ENCODE peak calls at places on chromosome 3, in four cellular contexts. O, P, V and U are unnamed samples.

GRCh38 chr3:17730318-17730967 is 12.0 kb downstream of the TBC1D5 start:
- DNase-seq in O (peak; percentile 73), P (no peak), V (no peak), U (no peak)

GRCh38 chr3:128168830-128169229 is 15.5 kb downstream of the EEFSEC start:
- DNase-seq in V (no peak), O (no peak), P (no peak), U (no peak)

GRCh38 chr3:153752405-153753027 is 368.7 kb upstream of the ARHGEF26 start:
- DNase-seq in O (peak; percentile 63), V (no peak), P (no peak), U (no peak)

GRCh38 chr3:121431717-121432517 is 113.9 kb downstream of the POLQ start:
- DNase-seq in P (no peak), O (peak; percentile 57), V (no peak), U (no peak)

GRCh38 chr3:112120485-112120836 is 12.6 kb downstream of the GCSAM start:
- DNase-seq in O (no peak), P (no peak), V (no peak), U (no peak)

GRCh38 chr3:192022412-192022811 is 561.4 kb downstream of the PYDC2 start:
- DNase-seq in P (no peak), O (no peak), V (no peak), U (no peak)

GRCh38 chr3:71972031-71972430 is 187.1 kb upstream of the PROK2 start:
- DNase-seq in O (peak; percentile 6), V (no peak), P (peak; percentile 30), U (no peak)

GRCh38 chr3:13338231-13338630 is 81.9 kb downstream of the NUP210 start:
- DNase-seq in P (no peak), V (no peak), O (no peak), U (no peak)

GRCh38 chr3:134357914-134358811 is 16.1 kb downstream of the AMOTL2 start:
- DNase-seq in V (no peak), O (peak; percentile 68), P (peak; percentile 91), U (peak; percentile 51)

GRCh38 chr3:140438736-140439505 is 238.9 kb upstream of the TRIM42 start:
- DNase-seq in P (no peak), V (no peak), O (no peak), U (no peak)

GRCh38 chr3:148089171-148089570 is 608.5 kb upstream of the AGTR1 start:
- DNase-seq in P (no peak), O (no peak), V (no peak), U (no peak)

GRCh38 chr3:153539263-153539662 is 377.2 kb downstream of the RAP2B start:
- DNase-seq in P (no peak), V (no peak), O (no peak), U (no peak)

GRCh38 chr3:134333522-134334181 is 40.6 kb downstream of the AMOTL2 start:
- DNase-seq in V (no peak), O (peak; percentile 1), P (no peak), U (no peak)

GRCh38 chr3:168952551-168952950 is 711.0 kb downstream of the MECOM start:
- DNase-seq in P (no peak), V (no peak), O (no peak), U (no peak)

GRCh38 chr3:22748453-22748852 is 454.7 kb upstream of the UBE2E2 start:
- DNase-seq in V (no peak), O (no peak), P (no peak), U (no peak)

GRCh38 chr3:42115223-42115622 is 24.1 kb downstream of the TRAK1 start:
- DNase-seq in V (no peak), O (no peak), P (peak; percentile 15), U (no peak)

GRCh38 chr3:23405081-23405480 is 202.0 kb downstream of the UBE2E2 start:
- DNase-seq in O (no peak), V (no peak), P (no peak), U (no peak)

GRCh38 chr3:149472393-149472792 is 2.1 kb upstream of the TM4SF4 start:
- DNase-seq in V (no peak), O (no peak), P (no peak), U (no peak)

GRCh38 chr3:151328298-151329036 is 882 bp downstream of the P2RY13 start:
- DNase-seq in O (no peak), V (no peak), P (peak; percentile 22), U (no peak)

GRCh38 chr3:8481380-8481779 is 20.2 kb upstream of the LMCD1 start:
- DNase-seq in P (no peak), V (no peak), O (no peak), U (no peak)

GRCh38 chr3:155233213-155233612 is 60.3 kb downstream of the STRIT1 start:
- DNase-seq in P (peak; percentile 86), O (peak; percentile 54), V (peak; percentile 12), U (peak; percentile 28)

GRCh38 chr3:20080956-20081554 is 40.8 kb downstream of the KAT2B start:
- DNase-seq in O (peak; percentile 54), P (peak; percentile 47), V (no peak), U (peak; percentile 68)

GRCh38 chr3:153840487-153840886 is 280.7 kb upstream of the ARHGEF26 start:
- DNase-seq in P (no peak), V (no peak), O (no peak), U (no peak)

GRCh38 chr3:127065138-127065427 is 82.2 kb downstream of the PLXNA1 start:
- DNase-seq in O (no peak), V (no peak), P (no peak), U (no peak)

GRCh38 chr3:100401674-100402036 is 316 bp downstream of the LNP1 start:
- DNase-seq in O (peak; percentile 44), P (peak; percentile 18), V (peak; percentile 43), U (no peak)

GRCh38 chr3:128748527-128748926 is 22.5 kb downstream of the RAB7A start:
- DNase-seq in O (no peak), P (no peak), V (no peak), U (no peak)

GRCh38 chr3:100108464-100109079 is 5.7 kb downstream of the FILIP1L start:
- DNase-seq in V (no peak), O (no peak), P (no peak), U (no peak)

GRCh38 chr3:12300137-12300536 is 11.3 kb downstream of the PPARG start:
- DNase-seq in P (no peak), O (no peak), V (no peak), U (no peak)

GRCh38 chr3:56869157-56869889 is 67.6 kb upstream of the ARHGEF3 start:
- DNase-seq in O (no peak), V (no peak), P (no peak), U (no peak)

GRCh38 chr3:48188266-48189201 is at the start of gene CDC25A:
- DNase-seq in V (peak; percentile 97), O (peak; percentile 98), P (peak; percentile 97), U (peak; percentile 96)

GRCh38 chr3:99872633-99873254 is 55.1 kb downstream of the CMSS1 start:
- DNase-seq in O (no peak), P (no peak), V (no peak), U (no peak)

GRCh38 chr3:127612966-127613365 is 14.8 kb downstream of the MCM2 start:
- DNase-seq in P (no peak), V (no peak), O (peak; percentile 80), U (no peak)

GRCh38 chr3:153084431-153084830 is 77.6 kb upstream of the RAP2B start:
- DNase-seq in P (no peak), O (no peak), V (no peak), U (no peak)

GRCh38 chr3:78516437-78516836 is 1251.4 kb downstream of the ROBO1 start:
- DNase-seq in P (no peak), V (no peak), O (no peak), U (no peak)

GRCh38 chr3:80000022-80000421 is 232.2 kb upstream of the ROBO1 start:
- DNase-seq in P (no peak), O (no peak), V (no peak), U (no peak)

DNA sequence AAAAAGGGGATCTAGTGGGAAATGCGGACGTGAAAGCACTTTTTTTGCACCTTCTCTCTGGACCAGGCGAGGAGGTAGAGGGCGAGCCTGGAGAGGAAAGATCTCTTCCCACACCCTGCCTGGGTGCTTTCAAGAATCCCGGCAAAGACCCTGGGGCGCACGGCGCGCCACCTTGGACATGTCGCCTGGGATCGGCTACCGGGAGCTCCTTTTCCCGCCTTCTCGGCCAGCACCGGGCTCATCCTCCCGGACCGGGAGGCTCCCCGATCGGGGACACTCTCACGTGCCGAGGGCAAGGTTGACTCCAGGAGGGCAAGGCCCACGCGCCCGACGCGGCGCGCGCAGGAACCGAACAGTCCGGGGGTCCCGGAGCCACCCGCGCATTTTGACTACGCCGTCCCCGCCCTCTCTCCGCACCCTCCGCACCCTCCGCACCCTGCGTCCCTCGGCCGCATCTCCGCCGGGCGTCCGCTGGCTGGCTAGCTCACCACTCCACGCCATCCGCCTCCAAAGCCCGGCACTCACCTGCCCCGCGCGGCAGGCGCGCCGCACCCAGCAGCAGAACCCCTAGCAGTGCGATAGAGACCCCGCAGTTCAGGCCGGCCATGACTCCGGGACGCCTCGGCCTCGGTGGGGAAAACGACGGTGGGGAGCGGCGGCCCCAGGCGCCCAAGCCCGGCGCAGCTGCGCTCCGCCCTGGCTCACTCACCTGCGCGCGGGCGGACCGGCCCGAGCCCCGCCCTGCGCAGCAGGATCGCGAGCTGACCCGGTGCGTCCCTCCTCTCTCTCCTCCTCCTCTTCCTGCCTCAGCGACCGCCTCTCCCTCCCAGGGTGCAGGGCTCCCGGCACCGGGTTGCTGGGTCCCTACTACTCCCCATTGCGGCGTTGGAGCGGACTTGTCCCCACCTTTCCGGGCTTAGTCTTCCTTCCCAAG is at the start of gene CDCP1:
- DNase-seq in V (no peak), O (peak; percentile 81), P (no peak), U (peak; percentile 69)
- H3K27ac ChIP-seq in V (no peak within 1 kb of the TSS), O (peak within 1 kb of the TSS; percentile 68), P (peak within 1 kb of the TSS; percentile 75), U (peak within 1 kb of the TSS; percentile 90)

GRCh38 chr3:119810018-119810435 is 28.1 kb downstream of the NR1I2 start:
- DNase-seq in P (peak; percentile 19), V (no peak), O (peak; percentile 35), U (peak; percentile 34)
- TF ChIP-seq POLR2A in P (no peak), V (no peak), O (no peak), U (no peak)

GRCh38 chr3:183584914-183585280 is 29.4 kb upstream of the KLHL6 start:
- DNase-seq in P (no peak), V (no peak), O (no peak), U (no peak)
- H3K27ac ChIP-seq in P (peak overlapping the region; percentile 38), V (no peak overlapping the region), O (no peak overlapping the region), U (peak overlapping the region; percentile 22)

DNA sequence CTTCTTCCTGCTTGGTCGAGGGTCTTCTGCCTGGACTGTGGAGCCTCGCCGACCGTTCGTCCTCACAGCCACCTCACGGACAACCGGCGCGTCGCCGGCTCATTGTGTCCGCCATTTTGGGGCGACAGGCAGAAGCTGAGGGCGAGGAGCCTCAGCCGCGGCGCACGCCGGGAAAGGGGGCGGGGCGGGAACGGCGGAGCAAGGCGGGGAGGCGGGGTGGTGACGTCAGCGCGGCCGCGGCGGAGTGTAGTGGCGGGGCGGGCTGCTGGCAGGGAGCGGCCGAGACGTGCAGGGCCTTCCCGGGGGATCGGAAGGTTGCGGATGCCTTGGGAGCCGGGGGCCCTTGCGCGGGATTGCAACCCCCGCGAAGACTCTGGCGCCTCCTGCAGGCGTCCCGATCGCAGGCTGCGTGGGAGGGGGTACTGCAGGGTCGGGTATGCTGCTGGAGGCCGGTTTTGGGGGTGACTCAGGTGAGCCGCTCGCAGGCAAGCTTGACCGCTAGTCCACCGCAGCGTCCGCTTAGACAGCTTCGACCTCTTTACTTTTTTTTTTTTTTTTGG is at the start of gene WDR82:
- DNase-seq in O (peak; percentile 98), P (peak; percentile 96), V (peak; percentile 98), U (peak; percentile 99)
- TF ChIP-seq POLR2A in O (peak; percentile 29), P (peak; percentile 38), V (peak; percentile 83), U (no peak)

DNA sequence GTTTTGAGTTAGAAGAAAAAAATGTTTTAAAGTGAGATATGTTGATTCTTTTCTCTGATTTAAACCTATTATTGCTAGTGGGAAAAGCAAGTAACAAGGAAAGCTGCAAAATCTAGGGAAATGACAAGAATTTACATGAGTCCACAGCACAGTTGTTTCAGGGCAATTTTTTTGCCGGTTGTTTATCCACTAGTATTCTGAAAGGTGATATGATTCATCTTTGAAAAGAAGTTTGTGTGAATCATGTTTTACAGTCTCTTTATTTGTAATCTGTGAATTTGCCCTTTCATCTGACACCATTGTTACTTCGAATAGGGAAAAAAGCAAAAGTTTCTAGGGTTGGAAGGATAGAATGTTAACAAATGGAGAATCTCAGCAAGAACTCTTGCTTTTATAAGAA is 894.7 kb downstream of the OTOL1 start:
- DNase-seq in O (no peak), P (no peak), V (no peak), U (no peak)
- H3K27ac ChIP-seq in O (no peak overlapping the region), P (no peak overlapping the region), V (no peak overlapping the region), U (no peak overlapping the region)